ENCODE peak calls at places on chromosome 12, in four cellular contexts. N, R, O and M are unnamed samples.

GRCh38 chr12:93518725-93519124 is 51.4 kb downstream of the MRPL42 start:
- DNase-seq in N (no peak), R (no peak), O (no peak), M (peak)

GRCh38 chr12:100926669-100927248 is 132.2 kb downstream of the ANO4 start:
- DNase-seq in N (peak), R (peak), O (no peak), M (no peak)

GRCh38 chr12:54030889-54031860 is 1.7 kb upstream of the HOXC5 start:
- DNase-seq in N (no peak), R (no peak), O (no peak), M (no peak)

GRCh38 chr12:32761716-32762115 is 6.0 kb upstream of the YARS2 start:
- DNase-seq in N (no peak), R (no peak), O (no peak), M (no peak)

GRCh38 chr12:128820723-128821432 is 2.9 kb downstream of the SLC15A4 start:
- DNase-seq in N (no peak), R (no peak), O (no peak), M (no peak)

GRCh38 chr12:93902736-93903562 is 225.8 kb downstream of the CRADD start:
- DNase-seq in N (no peak), R (peak), O (no peak), M (no peak)

GRCh38 chr12:34400986-34401658 is 378.8 kb downstream of the ALG10 start:
- DNase-seq in N (no peak), R (no peak), O (no peak), M (peak)

GRCh38 chr12:114672817-114673168 is 11.2 kb downstream of the TBX3 start:
- DNase-seq in N (no peak), R (no peak), O (no peak), M (no peak)

GRCh38 chr12:57518920-57519757 is 1.2 kb downstream of the DDIT3 start:
- DNase-seq in N (no peak), R (peak), O (no peak), M (no peak)

GRCh38 chr12:80909370-80909769 is 28.4 kb downstream of the LIN7A start:
- DNase-seq in N (no peak), R (no peak), O (no peak), M (no peak)

GRCh38 chr12:100544165-100544564 is 29.3 kb upstream of the GAS2L3 start:
- DNase-seq in N (no peak), R (no peak), O (no peak), M (no peak)

GRCh38 chr12:118120579-118121363 is 15.2 kb upstream of the PEBP1 start:
- DNase-seq in N (no peak), R (peak), O (no peak), M (peak)

GRCh38 chr12:2334291-2335088 is 281.7 kb downstream of the CACNA1C start:
- DNase-seq in N (no peak), R (no peak), O (no peak), M (peak)

GRCh38 chr12:106903241-106903950 is 52.3 kb upstream of the TMEM263 start:
- DNase-seq in N (peak), R (peak), O (no peak), M (peak)

GRCh38 chr12:111761099-111761498 is 5.6 kb upstream of the ALDH2 start:
- DNase-seq in N (no peak), R (no peak), O (no peak), M (no peak)

GRCh38 chr12:51393676-51394545 is 2.7 kb upstream of the GALNT6 start:
- DNase-seq in N (no peak), R (no peak), O (peak), M (no peak)

GRCh38 chr12:31353730-31354708 is 28.1 kb upstream of the SINHCAF start:
- DNase-seq in N (no peak), R (no peak), O (no peak), M (no peak)

GRCh38 chr12:55706840-55707671 is 648 bp downstream of the ITGA7 start:
- DNase-seq in N (no peak), R (no peak), O (no peak), M (no peak)

GRCh38 chr12:131028587-131029338 is 75.1 kb downstream of the ADGRD1 start:
- DNase-seq in N (no peak), R (no peak), O (no peak), M (no peak)

GRCh38 chr12:9673404-9674225 is 4.1 kb downstream of the CLEC2D start:
- DNase-seq in N (peak), R (peak), O (no peak), M (peak)

GRCh38 chr12:63941879-63942278 is 97.4 kb downstream of the SRGAP1 start:
- DNase-seq in N (no peak), R (no peak), O (no peak), M (no peak)
- TF ChIP-seq TCF7L2 in N (no peak), R (no peak), O (no peak), M (no peak)

GRCh38 chr12:27123642-27124041 is 41.3 kb upstream of the C12orf71 start:
- DNase-seq in N (no peak), R (peak), O (no peak), M (peak)
- TF ChIP-seq TCF7L2 in N (no peak), R (no peak), O (no peak), M (no peak)

GRCh38 chr12:52650520-52651081 is 1.4 kb downstream of the KRT2 start:
- DNase-seq in N (no peak), R (no peak), O (no peak), M (no peak)
- TF ChIP-seq TCF7L2 in N (no peak), R (no peak), O (peak), M (no peak)

DNA sequence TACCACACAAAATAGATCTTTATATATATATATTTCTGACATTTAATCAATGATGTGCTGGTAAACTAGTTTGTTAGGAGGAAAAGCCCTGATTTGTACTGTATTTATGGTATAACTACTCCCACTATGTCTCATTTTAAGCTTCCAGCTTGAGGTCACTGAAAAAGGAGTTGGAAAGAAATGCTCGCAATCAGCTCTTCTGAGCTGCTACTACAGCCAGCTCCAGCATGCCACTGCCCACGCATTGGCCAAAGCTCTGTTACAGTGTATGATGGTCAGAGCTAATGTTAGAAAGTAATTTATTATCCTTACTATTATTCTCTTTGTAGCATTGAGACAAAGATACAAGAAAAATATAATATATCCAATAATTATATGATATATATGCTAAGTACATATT is 55.0 kb upstream of the PCED1B start:
- DNase-seq in N (no peak), R (no peak), O (no peak), M (no peak)
- TF ChIP-seq TCF7L2 in N (no peak), R (no peak), O (no peak), M (no peak)

DNA sequence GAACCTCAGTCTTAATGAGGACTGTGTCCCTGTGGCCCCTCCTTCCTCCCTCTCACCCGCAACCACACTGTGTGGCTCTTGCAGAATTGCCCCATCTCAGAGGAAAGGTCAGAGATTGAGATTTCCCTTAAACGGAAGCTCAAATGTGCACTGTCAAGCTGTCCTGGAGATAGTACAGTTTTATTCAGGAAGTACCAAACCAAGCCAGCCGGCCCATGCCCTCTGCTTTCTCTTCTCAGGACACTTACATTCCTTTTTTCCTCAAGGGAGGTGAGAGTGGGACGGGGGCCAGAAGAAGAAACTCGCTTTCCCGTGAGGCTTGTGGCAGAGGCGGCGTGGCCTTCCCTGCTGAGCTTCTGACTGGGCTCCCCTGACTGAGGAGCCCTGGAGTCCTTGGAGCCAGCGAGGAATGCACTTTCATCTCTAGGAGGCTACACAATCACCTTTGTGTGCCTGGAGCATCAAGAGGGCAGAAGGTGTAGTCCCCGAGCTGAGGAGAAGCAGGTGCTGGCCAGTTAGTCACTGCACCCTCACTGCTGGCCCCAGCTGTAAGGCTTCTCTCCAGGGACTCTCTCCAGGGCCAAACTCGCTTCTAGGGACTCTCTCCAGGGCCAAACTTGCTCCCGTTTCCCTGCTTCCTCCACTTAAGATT is 24.1 kb upstream of the ATP2A2 start:
- DNase-seq in N (no peak), R (no peak), O (no peak), M (no peak)
- TF ChIP-seq TCF7L2 in N (no peak), R (no peak), O (no peak), M (no peak)

DNA sequence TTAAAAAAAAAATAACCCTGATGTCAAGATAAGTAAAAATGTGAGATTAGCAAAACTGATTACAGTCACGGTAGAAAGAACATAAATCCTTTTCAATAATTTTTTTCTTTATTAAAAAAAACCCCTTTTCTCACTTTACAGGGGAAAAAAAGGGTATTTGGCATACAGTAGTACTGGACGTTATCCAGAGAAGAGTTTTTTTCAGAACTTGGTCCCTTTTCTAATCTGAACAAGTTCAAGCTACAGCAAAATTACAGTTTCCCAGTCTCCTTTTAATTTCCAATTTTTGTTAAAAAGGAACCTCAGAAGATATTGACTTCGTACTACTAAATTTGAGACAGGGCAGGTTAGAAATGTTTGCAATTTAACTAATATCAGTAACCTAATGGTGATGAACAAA is 134.7 kb upstream of the DCN start:
- DNase-seq in N (no peak), R (no peak), O (no peak), M (no peak)
- TF ChIP-seq TCF7L2 in N (no peak), R (no peak), O (no peak), M (no peak)

GRCh38 chr12:11650697-11651281 is 1.3 kb downstream of the ETV6 start:
- DNase-seq in N (no peak), R (peak), O (no peak), M (peak)

GRCh38 chr12:11651785-11652184 is 2.3 kb downstream of the ETV6 start:
- DNase-seq in N (no peak), R (no peak), O (no peak), M (peak)

GRCh38 chr12:11649413-11650278 is at the start of gene ETV6:
- DNase-seq in N (peak), R (peak), O (peak), M (peak)

GRCh38 chr12:11651377-11651776 is 1.9 kb downstream of the ETV6 start:
- DNase-seq in N (no peak), R (no peak), O (no peak), M (no peak)

GRCh38 chr12:11650279-11650696 is 814 bp downstream of the ETV6 start:
- DNase-seq in N (no peak), R (no peak), O (no peak), M (no peak)
- TF ChIP-seq TCF7L2 in N (no peak), R (no peak), O (no peak), M (no peak)

DNA sequence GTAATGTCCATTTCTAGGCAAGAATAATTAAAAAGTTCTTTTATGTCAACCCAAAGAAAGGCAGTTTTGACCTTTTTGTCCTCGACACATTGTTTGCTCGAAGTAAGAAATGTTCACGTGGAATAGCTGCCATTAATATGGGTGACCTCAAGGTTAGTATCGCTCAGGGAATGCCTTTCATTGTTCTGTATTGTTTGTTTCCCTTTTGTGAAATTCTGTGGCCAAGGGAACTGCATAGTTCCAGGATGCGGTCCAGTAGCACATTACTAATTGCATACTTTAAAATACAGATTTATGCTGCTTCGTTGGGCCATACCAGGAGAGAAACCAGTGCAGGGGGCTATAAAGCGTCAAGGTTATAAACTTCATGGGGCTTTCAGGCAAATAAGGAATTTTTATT is 73.3 kb upstream of the USP44 start:
- DNase-seq in N (no peak), R (peak), O (no peak), M (no peak)
- TF ChIP-seq TCF7L2 in N (no peak), R (no peak), O (no peak), M (no peak)